ENCODE peak calls at places on chromosomes 11 and 22, in eight cellular contexts. N is lung; P is progenitor cell of endocrine pancreas; X is cardiac fibroblast; B is nephron progenitor cell; K is fibroblast of lung; L is CD4-positive, alpha-beta T cell; T is OCI-LY7. E is an unnamed sample.

GRCh38 chr11:12259956-12260355 is 117.4 kb upstream of the PARVA start:
- DNase-seq in N (no peak), P (no peak), X (no peak), B (no peak), K (no peak), L (no peak), T (no peak), E (no peak)

GRCh38 chr11:78453140-78453935 is 35.7 kb upstream of the GAB2 start:
- DNase-seq in N (no peak), P (no peak), X (no peak), B (no peak), K (peak; percentile 52), L (no peak), T (no peak), E (no peak)

GRCh38 chr11:10413268-10413667 is 41.8 kb upstream of the AMPD3 start:
- DNase-seq in N (no peak), P (no peak), X (no peak), B (no peak), K (no peak), L (peak; percentile 20), T (peak; percentile 69), E (no peak)

GRCh38 chr22:46139895-46140350 is 10.4 kb upstream of the PPARA start:
- DNase-seq in N (no peak), P (no peak), X (no peak), B (no peak), K (no peak), L (no peak), T (no peak), E (no peak)

GRCh38 chr11:65646921-65647701 is 9.2 kb downstream of the SIPA1 start:
- DNase-seq in N (no peak), P (no peak), X (peak; percentile 15), B (peak; percentile 70), K (peak; percentile 39), L (no peak), T (no peak), E (no peak)

GRCh38 chr11:69325446-69325845 is 31.5 kb downstream of the MYEOV start:
- DNase-seq in N (no peak), P (no peak), X (no peak), B (no peak), K (no peak), L (no peak), T (no peak), E (no peak)

GRCh38 chr11:91097069-91097468 is 874.2 kb upstream of the CHORDC1 start:
- DNase-seq in N (no peak), P (no peak), X (no peak), B (no peak), K (no peak), L (no peak), T (no peak), E (no peak)

GRCh38 chr11:65013130-65013691 is 749 bp upstream of the ARL2 start:
- DNase-seq in N (peak; percentile 93), P (peak; percentile 79), X (peak; percentile 91), B (peak; percentile 84), K (peak; percentile 81), L (peak; percentile 85), T (no peak), E (peak; percentile 86)

GRCh38 chr11:128868851-128869671 is 2.0 kb upstream of the KCNJ1 start:
- DNase-seq in N (no peak), P (no peak), X (no peak), B (no peak), K (no peak), L (no peak), T (peak; percentile 17), E (no peak)

GRCh38 chr11:121556937-121557336 is 104.2 kb upstream of the SORL1-AS1 start:
- DNase-seq in N (no peak), P (no peak), X (no peak), B (no peak), K (no peak), L (no peak), T (no peak), E (no peak)

GRCh38 chr11:108926522-108927380 is 261.9 kb downstream of the DDX10 start:
- DNase-seq in N (no peak), P (no peak), X (no peak), B (peak; percentile 4), K (peak; percentile 43), L (no peak), T (no peak), E (no peak)

GRCh38 chr11:64062185-64063039 is 26.7 kb downstream of the FLRT1 start:
- DNase-seq in N (no peak), P (no peak), X (no peak), B (no peak), K (no peak), L (no peak), T (no peak), E (no peak)

GRCh38 chr11:16933756-16934603 is 80.2 kb downstream of the PLEKHA7 start:
- DNase-seq in N (no peak), P (no peak), X (peak; percentile 50), B (no peak), K (peak; percentile 50), L (no peak), T (no peak), E (no peak)

GRCh38 chr11:78802058-78802633 is 227.5 kb upstream of the NARS2 start:
- DNase-seq in N (peak; percentile 48), P (no peak), X (peak; percentile 41), B (no peak), K (peak; percentile 63), L (no peak), T (no peak), E (no peak)

GRCh38 chr11:58576792-58577440 is 1.3 kb upstream of the LPXN start:
- DNase-seq in N (no peak), P (no peak), X (peak; percentile 57), B (no peak), K (peak; percentile 65), L (no peak), T (peak; percentile 27), E (no peak)

GRCh38 chr22:29765905-29766631 is 739 bp downstream of the ZMAT5 start:
- DNase-seq in N (no peak), P (peak; percentile 14), X (no peak), B (no peak), K (no peak), L (no peak), T (peak; percentile 43), E (no peak)

GRCh38 chr22:42752230-42752746 is 31.6 kb upstream of the A4GALT start:
- DNase-seq in N (no peak), P (no peak), X (no peak), B (no peak), K (no peak), L (no peak), T (no peak), E (no peak)

GRCh38 chr11:19743622-19744021 is 31.0 kb downstream of the NAV2 start:
- DNase-seq in N (no peak), P (no peak), X (no peak), B (no peak), K (no peak), L (no peak), T (no peak), E (no peak)

GRCh38 chr11:110908401-110909106 is 196.3 kb upstream of the ARHGAP20 start:
- DNase-seq in N (no peak), P (no peak), X (peak; percentile 64), B (no peak), K (peak; percentile 97), L (no peak), T (peak; percentile 11), E (no peak)

GRCh38 chr11:77968337-77968736 is 26.1 kb downstream of the INTS4 start:
- DNase-seq in N (no peak), P (no peak), X (no peak), B (no peak), K (no peak), L (no peak), T (peak; percentile 37), E (no peak)

GRCh38 chr22:42887523-42888507 is 30.7 kb upstream of the ARFGAP3 start:
- DNase-seq in N (peak; percentile 50), P (no peak), X (no peak), B (no peak), K (no peak), L (no peak), T (no peak), E (no peak)

GRCh38 chr11:86990079-86990478 is 34.9 kb upstream of the FZD4 start:
- DNase-seq in N (no peak), P (no peak), X (no peak), B (no peak), K (peak; percentile 40), L (no peak), T (no peak), E (no peak)

GRCh38 chr11:33534575-33534974 is 166.1 kb downstream of the C11orf91 start:
- DNase-seq in N (no peak), P (no peak), X (no peak), B (no peak), K (peak; percentile 53), L (no peak), T (no peak), E (no peak)

GRCh38 chr11:13720940-13721339 is 52.5 kb downstream of the FAR1 start:
- DNase-seq in N (no peak), P (no peak), X (no peak), B (no peak), K (no peak), L (no peak), T (no peak), E (no peak)

GRCh38 chr11:44609028-44609782 is 43.7 kb downstream of the CD82 start:
- DNase-seq in N (no peak), P (no peak), X (no peak), B (no peak), K (no peak), L (peak; percentile 30), T (peak; percentile 70), E (no peak)

GRCh38 chr11:123587044-123587443 is 67.4 kb downstream of the SCN3B start:
- DNase-seq in N (no peak), P (no peak), X (no peak), B (no peak), K (no peak), L (no peak), T (no peak), E (no peak)

GRCh38 chr22:35568751-35569725 is 28.4 kb downstream of the RASD2 start:
- DNase-seq in N (no peak), P (no peak), X (peak; percentile 26), B (no peak), K (peak; percentile 82), L (no peak), T (no peak), E (no peak)
- TF ChIP-seq CTCF in N (no peak), P (no peak), X (no peak), B (no peak), K (no peak), L (no peak), T (no peak), E (no peak)

GRCh38 chr11:133272386-133272785 is 259.9 kb downstream of the OPCML start:
- DNase-seq in N (no peak), P (no peak), X (no peak), B (no peak), K (no peak), L (no peak), T (no peak), E (no peak)

GRCh38 chr11:133277886-133278285 is 254.4 kb downstream of the OPCML start:
- DNase-seq in N (no peak), P (no peak), X (no peak), B (no peak), K (no peak), L (no peak), T (no peak), E (no peak)
- TF ChIP-seq CTCF in N (no peak), P (no peak), X (no peak), B (no peak), K (no peak), L (no peak), T (no peak), E (no peak)

GRCh38 chr11:7251836-7252682 is at the start of gene SYT9:
- DNase-seq in N (peak; percentile 42), P (peak; percentile 58), X (peak; percentile 29), B (peak; percentile 87), K (peak; percentile 19), L (no peak), T (no peak), E (peak; percentile 53)
- TF ChIP-seq CTCF in N (no peak), P (peak; percentile 29), X (no peak), B (no peak), K (no peak), L (no peak), T (no peak), E (peak; percentile 32)

GRCh38 chr11:120547871-120548681 is 36.5 kb downstream of the GRIK4 start:
- DNase-seq in N (peak; percentile 76), P (no peak), X (peak; percentile 94), B (no peak), K (peak; percentile 97), L (no peak), T (no peak), E (no peak)
- TF ChIP-seq CTCF in N (no peak), P (no peak), X (no peak), B (no peak), K (no peak), L (no peak), T (no peak), E (no peak)